ENCODE peak calls at places on chromosome 19, in five cellular contexts. U is ELR, C is Karpas-422, H is heart left ventricle, N is frontal cortex. G is an unnamed sample.

GRCh38 chr19:32403291-32403995 is 2.1 kb upstream of the DPY19L3 start:
- DNase-seq in C (no peak), H (no peak), U (no peak), N (no peak), G (no peak)

GRCh38 chr19:44557933-44558332 is 28.5 kb upstream of the CEACAM20 start:
- DNase-seq in C (no peak), H (no peak), U (no peak), N (no peak), G (no peak)

GRCh38 chr19:50723069-50723468 is at the start of gene CLEC11A:
- DNase-seq in N (no peak), H (peak), U (peak), C (no peak), G (no peak)

GRCh38 chr19:45927565-45928261 is 13.1 kb upstream of the NANOS2 start:
- DNase-seq in C (peak), U (peak), H (peak), N (peak), G (peak)

GRCh38 chr19:29528946-29529645 is 3.3 kb downstream of the VSTM2B start:
- DNase-seq in U (no peak), N (peak), H (no peak), C (no peak), G (no peak)

GRCh38 chr19:5001547-5002131 is 32.7 kb downstream of the KDM4B start:
- DNase-seq in U (peak), C (peak), H (no peak), N (no peak), G (no peak)

GRCh38 chr19:33946535-33947323 is 150.1 kb downstream of the KCTD15 start:
- DNase-seq in N (no peak), H (no peak), U (no peak), C (no peak), G (no peak)

GRCh38 chr19:18596752-18597157 is 8.2 kb downstream of the REX1BD start:
- DNase-seq in C (no peak), U (peak), H (no peak), N (peak), G (no peak)

GRCh38 chr19:15328312-15328711 is 4.0 kb downstream of the BRD4 start:
- DNase-seq in C (no peak), H (no peak), N (no peak), U (no peak), G (no peak)

GRCh38 chr19:3979674-3980352 is 5.5 kb downstream of the EEF2 start:
- DNase-seq in C (no peak), N (no peak), H (peak), U (no peak), G (no peak)

GRCh38 chr19:8512115-8512967 is 1.6 kb downstream of the ZNF414 start:
- DNase-seq in U (peak), C (peak), H (no peak), N (no peak), G (no peak)